ENCODE peak calls at places on chromosome 15, in nine cellular contexts. H is AG08395; J is central memory CD4-positive, alpha-beta T cell; S is hypothalamus; N is AG09319; G is NCI-H1105; X is activated CD8-positive, alpha-beta memory T cell treated with anti-CD3 and anti-CD28 coated beads, Interleukin-2, amount 50 U/mL, for 48 hours; K is GM20000; P is HFF-Myc. W is an unnamed sample.

GRCh38 chr15:72179950-72180581 is 17.5 kb downstream of the GRAMD2A start:
- DNase-seq in P (no peak), K (no peak), H (no peak), N (no peak), X (no peak), G (no peak), S (peak; percentile 80), J (no peak), W (peak; percentile 82)

GRCh38 chr15:56428821-56429458 is 36.0 kb downstream of the MNS1 start:
- DNase-seq in K (peak; percentile 34), H (peak; percentile 45), X (no peak), S (no peak), N (no peak), G (peak; percentile 2), P (peak; percentile 6), J (no peak), W (no peak)

GRCh38 chr15:68081869-68082505 is 27.9 kb downstream of the PIAS1 start:
- DNase-seq in N (no peak), H (no peak), K (no peak), P (no peak), J (no peak), G (no peak), S (no peak), X (no peak), W (no peak)

GRCh38 chr15:39801641-39802309 is 19.1 kb upstream of the FSIP1 start:
- DNase-seq in J (no peak), H (peak; percentile 24), G (no peak), X (peak; percentile 57), P (no peak), S (no peak), N (no peak), K (peak; percentile 53), W (no peak)

GRCh38 chr15:65305776-65306175 is 1.3 kb downstream of the RNU5B-1 start:
- DNase-seq in S (no peak), P (no peak), J (no peak), G (no peak), N (no peak), H (no peak), X (no peak), K (no peak), W (no peak)

GRCh38 chr15:33098082-33099058 is 96.1 kb downstream of the FMN1 start:
- DNase-seq in P (peak; percentile 61), X (no peak), H (peak; percentile 71), J (no peak), K (no peak), G (no peak), N (peak; percentile 62), S (no peak), W (no peak)

GRCh38 chr15:27623149-27623548 is 476.0 kb downstream of the OCA2 start:
- DNase-seq in K (no peak), N (no peak), H (no peak), S (no peak), P (no peak), G (no peak), X (no peak), J (no peak), W (no peak)

GRCh38 chr15:40471778-40472130 is 970 bp downstream of the CHST14 start:
- DNase-seq in P (no peak), X (peak; percentile 63), G (no peak), N (no peak), J (peak; percentile 14), H (peak; percentile 36), S (no peak), K (no peak), W (no peak)

GRCh38 chr15:55737373-55737772 is 5.6 kb downstream of the PRTG start:
- DNase-seq in J (no peak), P (no peak), X (no peak), K (no peak), N (no peak), G (no peak), H (no peak), S (no peak), W (no peak)

GRCh38 chr15:47715856-47716445 is 1.4 kb upstream of the SEMA6D start:
- DNase-seq in K (no peak), X (no peak), S (peak; percentile 53), J (no peak), G (no peak), P (no peak), H (peak; percentile 35), N (no peak), W (no peak)

GRCh38 chr15:37485056-37485455 is 384.7 kb upstream of the MEIS2 start:
- DNase-seq in S (no peak), J (no peak), P (no peak), G (no peak), X (no peak), H (no peak), N (no peak), K (no peak), W (no peak)

GRCh38 chr15:85316244-85316934 is 64.0 kb upstream of the AKAP13 start:
- DNase-seq in K (no peak), J (peak; percentile 21), N (no peak), S (no peak), H (peak; percentile 38), G (no peak), P (peak; percentile 82), X (no peak), W (no peak)

GRCh38 chr15:35397027-35397426 is 148.9 kb downstream of the DPH6 start:
- DNase-seq in N (no peak), P (no peak), H (no peak), G (no peak), X (no peak), K (no peak), S (no peak), J (no peak), W (no peak)

GRCh38 chr15:59300618-59301139 is 72.0 kb downstream of the MYO1E start:
- DNase-seq in P (no peak), J (no peak), K (no peak), S (no peak), X (no peak), N (no peak), H (no peak), G (peak; percentile 37), W (no peak)

GRCh38 chr15:85477730-85478129 is 97.3 kb downstream of the AKAP13 start:
- DNase-seq in X (no peak), P (no peak), N (no peak), S (no peak), K (no peak), J (no peak), G (no peak), H (no peak), W (no peak)

GRCh38 chr15:44697014-44697413 is 14.1 kb downstream of the PATL2 start:
- DNase-seq in K (no peak), N (no peak), H (no peak), G (no peak), P (no peak), S (no peak), J (no peak), X (no peak), W (no peak)

GRCh38 chr15:85289677-85290365 is 90.6 kb upstream of the AKAP13 start:
- DNase-seq in J (peak; percentile 16), S (no peak), H (peak; percentile 71), X (no peak), N (peak; percentile 11), K (peak; percentile 32), P (no peak), G (peak; percentile 36), W (no peak)

GRCh38 chr15:39874890-39875549 is 45.0 kb downstream of the GPR176 start:
- DNase-seq in X (no peak), S (no peak), H (peak; percentile 40), P (no peak), G (no peak), N (no peak), K (no peak), J (no peak), W (no peak)

GRCh38 chr15:89776274-89777072 is at the start of gene MESP2:
- DNase-seq in S (peak; percentile 56), P (no peak), K (peak; percentile 94), N (no peak), G (peak; percentile 22), J (peak; percentile 27), X (peak; percentile 83), H (peak; percentile 87), W (peak; percentile 97)

GRCh38 chr15:101049856-101050646 is 130.9 kb downstream of the LRRK1 start:
- DNase-seq in K (no peak), X (peak; percentile 25), P (no peak), G (no peak), H (no peak), S (no peak), J (no peak), N (no peak), W (peak; percentile 53)

GRCh38 chr15:41825572-41826535 is 2.0 kb upstream of the JMJD7 start:
- DNase-seq in K (no peak), P (no peak), N (no peak), G (no peak), H (no peak), J (no peak), S (no peak), X (no peak), W (no peak)

GRCh38 chr15:41116116-41116871 is at the start of gene INO80:
- DNase-seq in N (peak; percentile 97), G (peak; percentile 87), P (peak; percentile 96), X (peak; percentile 96), K (peak; percentile 94), H (peak; percentile 97), S (peak; percentile 92), J (peak; percentile 95), W (peak; percentile 98)

GRCh38 chr15:78259232-78259631 is 5.1 kb upstream of the DNAJA4 start:
- DNase-seq in K (no peak), S (no peak), G (no peak), J (no peak), N (no peak), P (no peak), H (no peak), X (no peak), W (no peak)

GRCh38 chr15:65069179-65069578 is 1.4 kb upstream of the RASL12 start:
- DNase-seq in N (peak; percentile 96), P (peak; percentile 98), J (no peak), X (no peak), G (no peak), K (no peak), H (peak; percentile 90), S (no peak), W (no peak)

GRCh38 chr15:45457641-45458539 is 64.7 kb downstream of the SLC30A4 start:
- DNase-seq in S (no peak), H (peak; percentile 68), X (peak; percentile 86), J (peak; percentile 78), N (peak; percentile 44), K (peak; percentile 79), G (peak; percentile 63), P (peak; percentile 71), W (no peak)

GRCh38 chr15:76384409-76384808 is 47.8 kb downstream of the ISL2 start:
- DNase-seq in P (no peak), S (no peak), G (no peak), J (no peak), K (no peak), X (no peak), N (no peak), H (no peak), W (no peak)

GRCh38 chr15:75694241-75695182 is 18.1 kb downstream of the CSPG4 start:
- DNase-seq in J (no peak), K (peak; percentile 25), G (peak; percentile 21), N (peak; percentile 93), S (peak; percentile 26), P (peak; percentile 92), H (peak; percentile 95), X (no peak), W (no peak)

GRCh38 chr15:74529911-74530310 is 11.1 kb upstream of the ARID3B start:
- DNase-seq in S (no peak), J (no peak), H (no peak), G (no peak), X (no peak), N (no peak), P (no peak), K (no peak), W (peak; percentile 71)

GRCh38 chr15:39021341-39021740 is 456.7 kb upstream of the RASGRP1 start:
- DNase-seq in G (no peak), N (no peak), X (no peak), S (no peak), J (no peak), K (no peak), H (no peak), P (no peak), W (no peak)

GRCh38 chr15:64694816-64695215 is 80.6 kb downstream of the RBPMS2 start:
- DNase-seq in J (no peak), H (no peak), X (no peak), S (no peak), N (no peak), K (no peak), P (no peak), G (no peak), W (no peak)

GRCh38 chr15:32994810-32995424 is 199.6 kb downstream of the FMN1 start:
- DNase-seq in G (no peak), J (no peak), X (no peak), P (no peak), N (no peak), S (no peak), K (peak; percentile 35), H (peak; percentile 49), W (no peak)